ENCODE peak calls at places on chromosomes 16 and 17, in five cellular contexts. One of them, this sample, is unnamed.
A peak's percentile ranks its signal among the peaks of the same experiment; 100 is the strongest.

GRCh38 chr16:52469775-52470174 is 77.2 kb downstream of the TOX3 start:
- DNase-seq in A549: peak; percentile 4
- DNase-seq in K562: no peak
- DNase-seq in IMR-90: no peak
- DNase-seq in SK-N-SH: no peak
- DNase-seq in this sample: no peak

GRCh38 chr16:68739964-68740627 is 3.0 kb downstream of the CDH1 start:
- DNase-seq in A549: peak; percentile 57
- DNase-seq in K562: peak; percentile 64
- DNase-seq in IMR-90: no peak
- DNase-seq in SK-N-SH: no peak
- DNase-seq in this sample: no peak

GRCh38 chr16:24850289-24850931 is 4.6 kb downstream of the SLC5A11 start:
- DNase-seq in A549: no peak
- DNase-seq in K562: no peak
- DNase-seq in IMR-90: peak; percentile 84
- DNase-seq in SK-N-SH: no peak
- DNase-seq in this sample: no peak

GRCh38 chr16:78574571-78574970 is 475.1 kb downstream of the WWOX start:
- DNase-seq in A549: no peak
- DNase-seq in K562: no peak
- DNase-seq in IMR-90: no peak
- DNase-seq in SK-N-SH: no peak
- DNase-seq in this sample: no peak

GRCh38 chr16:59210955-59211541 is 476.9 kb upstream of the GOT2 start:
- DNase-seq in A549: peak; percentile 27
- DNase-seq in K562: no peak
- DNase-seq in IMR-90: peak; percentile 43
- DNase-seq in SK-N-SH: no peak
- DNase-seq in this sample: no peak

GRCh38 chr16:12627394-12627793 is 176.3 kb downstream of the CPPED1 start:
- DNase-seq in A549: no peak
- DNase-seq in K562: no peak
- DNase-seq in IMR-90: no peak
- DNase-seq in SK-N-SH: no peak
- DNase-seq in this sample: no peak

GRCh38 chr17:66495035-66495434 is 192.6 kb downstream of the PRKCA start:
- DNase-seq in A549: no peak
- DNase-seq in K562: no peak
- DNase-seq in IMR-90: no peak
- DNase-seq in SK-N-SH: no peak
- DNase-seq in this sample: no peak

GRCh38 chr17:4485676-4486646 is 12.7 kb upstream of the SPNS2 start:
- DNase-seq in A549: no peak
- DNase-seq in K562: no peak
- DNase-seq in IMR-90: no peak
- DNase-seq in SK-N-SH: peak; percentile 65
- DNase-seq in this sample: no peak

GRCh38 chr16:29742683-29743275 is 3.0 kb downstream of the C16orf54 start:
- DNase-seq in A549: no peak
- DNase-seq in K562: no peak
- DNase-seq in IMR-90: no peak
- DNase-seq in SK-N-SH: no peak
- DNase-seq in this sample: no peak

GRCh38 chr16:21159281-21159951 is 942 bp downstream of the LDAF1 start:
- DNase-seq in A549: no peak
- DNase-seq in K562: peak; percentile 46
- DNase-seq in IMR-90: no peak
- DNase-seq in SK-N-SH: peak; percentile 28
- DNase-seq in this sample: no peak

GRCh38 chr17:4533522-4534502 is 21.4 kb downstream of the MYBBP1A start:
- DNase-seq in A549: no peak
- DNase-seq in K562: no peak
- DNase-seq in IMR-90: no peak
- DNase-seq in SK-N-SH: peak; percentile 91
- DNase-seq in this sample: no peak

GRCh38 chr17:64183815-64184397 is 54.0 kb upstream of the ERN1 start:
- DNase-seq in A549: no peak
- DNase-seq in K562: no peak
- DNase-seq in IMR-90: peak; percentile 77
- DNase-seq in SK-N-SH: no peak
- DNase-seq in this sample: no peak

GRCh38 chr16:69927056-69927757 is 23.9 kb upstream of the CLEC18A start:
- DNase-seq in A549: no peak
- DNase-seq in K562: no peak
- DNase-seq in IMR-90: peak; percentile 60
- DNase-seq in SK-N-SH: no peak
- DNase-seq in this sample: no peak

GRCh38 chr17:77140878-77141767 is at the start of gene SEC14L1:
- DNase-seq in A549: no peak
- DNase-seq in K562: peak; percentile 64
- DNase-seq in IMR-90: no peak
- DNase-seq in SK-N-SH: peak; percentile 89
- DNase-seq in this sample: no peak

DNA sequence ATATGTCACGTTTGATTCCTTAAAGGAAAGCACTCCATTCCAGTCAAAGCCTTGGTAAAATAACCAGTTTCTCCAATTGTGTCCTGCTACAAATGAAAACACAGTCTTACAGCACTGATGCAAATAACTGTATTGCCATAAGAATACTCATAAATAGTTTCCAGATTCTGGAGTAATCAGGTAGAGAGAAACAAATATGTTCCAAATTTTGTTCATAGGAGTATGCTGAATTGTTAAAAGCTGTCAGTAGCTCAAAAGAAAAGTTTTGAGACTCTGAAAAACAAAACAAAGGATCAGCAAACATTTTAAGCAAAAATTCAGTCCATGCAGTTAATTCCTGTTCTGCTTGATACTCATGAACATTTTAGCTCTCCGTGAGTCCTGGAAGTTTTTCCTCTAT is 7.8 kb downstream of the DHRS7B start:
- DNase-seq in A549: no peak
- DNase-seq in K562: no peak
- DNase-seq in IMR-90: no peak
- DNase-seq in SK-N-SH: no peak
- DNase-seq in this sample: no peak
- TF ChIP-seq RCOR1 in A549: no peak
- TF ChIP-seq RCOR1 in K562: no peak
- TF ChIP-seq RCOR1 in IMR-90: no peak
- TF ChIP-seq RCOR1 in SK-N-SH: no peak
- TF ChIP-seq RCOR1 in this sample: no peak

GRCh38 chr16:57639172-57639571 is 10.7 kb downstream of the ADGRG1 start:
- DNase-seq in A549: no peak
- DNase-seq in K562: no peak
- DNase-seq in IMR-90: no peak
- DNase-seq in SK-N-SH: peak; percentile 93
- DNase-seq in this sample: no peak

GRCh38 chr16:57640612-57641011 is 12.2 kb downstream of the ADGRG1 start:
- DNase-seq in A549: no peak
- DNase-seq in K562: no peak
- DNase-seq in IMR-90: no peak
- DNase-seq in SK-N-SH: no peak
- DNase-seq in this sample: no peak

GRCh38 chr16:57638381-57638780 is 10.0 kb downstream of the ADGRG1 start:
- DNase-seq in A549: no peak
- DNase-seq in K562: no peak
- DNase-seq in IMR-90: no peak
- DNase-seq in SK-N-SH: no peak
- DNase-seq in this sample: no peak

GRCh38 chr16:57637965-57638364 is 9.5 kb downstream of the ADGRG1 start:
- DNase-seq in A549: no peak
- DNase-seq in K562: no peak
- DNase-seq in IMR-90: no peak
- DNase-seq in SK-N-SH: no peak
- DNase-seq in this sample: no peak

GRCh38 chr16:57640185-57640584 is 11.8 kb downstream of the ADGRG1 start:
- DNase-seq in A549: no peak
- DNase-seq in K562: no peak
- DNase-seq in IMR-90: no peak
- DNase-seq in SK-N-SH: no peak
- DNase-seq in this sample: no peak
- TF ChIP-seq RCOR1 in A549: no peak
- TF ChIP-seq RCOR1 in K562: no peak
- TF ChIP-seq RCOR1 in IMR-90: no peak
- TF ChIP-seq RCOR1 in SK-N-SH: no peak
- TF ChIP-seq RCOR1 in this sample: no peak

GRCh38 chr16:83508295-83508694 is 299.5 kb upstream of the HSBP1 start:
- DNase-seq in A549: no peak
- DNase-seq in K562: no peak
- DNase-seq in IMR-90: no peak
- DNase-seq in SK-N-SH: no peak
- DNase-seq in this sample: no peak
- TF ChIP-seq RCOR1 in A549: no peak
- TF ChIP-seq RCOR1 in K562: no peak
- TF ChIP-seq RCOR1 in IMR-90: no peak
- TF ChIP-seq RCOR1 in SK-N-SH: no peak
- TF ChIP-seq RCOR1 in this sample: no peak

GRCh38 chr17:74833501-74834361 is 26.0 kb downstream of the GRIN2C start:
- DNase-seq in A549: no peak
- DNase-seq in K562: no peak
- DNase-seq in IMR-90: peak; percentile 52
- DNase-seq in SK-N-SH: peak; percentile 74
- DNase-seq in this sample: no peak
- TF ChIP-seq RCOR1 in A549: no peak
- TF ChIP-seq RCOR1 in K562: no peak
- TF ChIP-seq RCOR1 in IMR-90: no peak
- TF ChIP-seq RCOR1 in SK-N-SH: no peak
- TF ChIP-seq RCOR1 in this sample: no peak

GRCh38 chr17:51734462-51734861 is 424.1 kb downstream of the CA10 start:
- DNase-seq in A549: no peak
- DNase-seq in K562: no peak
- DNase-seq in IMR-90: no peak
- DNase-seq in SK-N-SH: no peak
- DNase-seq in this sample: no peak
- TF ChIP-seq RCOR1 in A549: no peak
- TF ChIP-seq RCOR1 in K562: no peak
- TF ChIP-seq RCOR1 in IMR-90: no peak
- TF ChIP-seq RCOR1 in SK-N-SH: no peak
- TF ChIP-seq RCOR1 in this sample: no peak

DNA sequence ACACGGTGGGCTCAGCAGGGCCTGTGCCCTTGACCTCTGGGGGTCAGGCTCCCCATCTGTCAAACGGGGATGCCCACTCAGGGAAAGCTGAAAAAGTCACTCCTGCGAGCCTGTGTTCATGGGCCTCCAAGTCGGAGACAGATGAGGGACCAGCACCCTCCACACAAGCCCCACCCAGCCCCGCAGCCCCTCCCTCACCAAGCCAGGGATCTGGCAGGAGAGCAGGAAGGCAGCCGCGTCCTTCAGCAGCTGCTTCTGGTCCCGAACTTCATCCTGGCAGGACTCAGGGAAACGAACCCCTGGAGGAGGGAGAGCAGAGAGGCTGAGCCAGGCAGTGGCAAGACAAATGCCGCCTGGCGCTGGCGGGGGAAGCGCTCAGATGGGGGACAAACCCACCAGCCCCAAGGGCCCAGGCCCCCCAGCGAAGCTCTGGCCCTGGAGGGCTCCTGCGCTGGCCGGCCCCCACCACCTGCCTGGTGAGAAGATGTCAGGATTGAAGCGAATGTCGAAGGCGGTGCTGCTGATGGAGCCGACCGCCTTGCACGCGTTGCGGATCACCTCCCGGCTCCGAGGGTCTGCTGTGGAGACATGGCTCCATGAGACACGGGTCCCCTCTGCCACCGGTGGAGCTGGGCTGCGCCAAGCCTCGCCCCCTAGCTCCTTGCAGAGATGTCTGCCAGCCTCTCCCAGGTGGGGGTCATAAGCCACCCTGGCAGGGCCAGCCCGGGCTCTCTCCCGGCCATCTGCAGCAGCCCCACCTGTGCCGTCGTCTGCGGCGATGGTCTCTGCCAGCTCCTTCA is 15.4 kb downstream of the CLUH start:
- DNase-seq in A549: no peak
- DNase-seq in K562: no peak
- DNase-seq in IMR-90: no peak
- DNase-seq in SK-N-SH: peak; percentile 32
- DNase-seq in this sample: no peak
- TF ChIP-seq RCOR1 in A549: no peak
- TF ChIP-seq RCOR1 in K562: no peak
- TF ChIP-seq RCOR1 in IMR-90: no peak
- TF ChIP-seq RCOR1 in SK-N-SH: no peak
- TF ChIP-seq RCOR1 in this sample: no peak

DNA sequence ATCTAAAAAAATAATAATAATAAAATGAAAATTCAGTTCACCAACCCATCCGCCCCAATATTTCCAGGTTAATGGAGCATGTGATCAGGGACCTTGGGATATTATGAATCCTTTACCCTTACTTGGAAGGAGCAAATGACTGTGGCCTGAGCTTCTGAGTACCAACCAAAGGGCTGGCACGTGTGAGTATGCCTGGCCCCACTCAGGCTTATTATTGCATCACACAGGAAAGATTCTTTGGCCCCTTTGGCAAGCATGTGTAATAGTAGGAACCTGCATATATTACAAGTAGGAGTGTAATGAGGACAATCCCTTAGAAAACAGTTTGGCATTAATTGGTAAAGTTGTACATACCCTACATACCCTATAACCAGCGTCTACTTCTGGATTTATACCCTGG is 7.2 kb upstream of the C17orf78 start:
- DNase-seq in A549: no peak
- DNase-seq in K562: no peak
- DNase-seq in IMR-90: peak; percentile 38
- DNase-seq in SK-N-SH: no peak
- DNase-seq in this sample: no peak
- TF ChIP-seq RCOR1 in A549: no peak
- TF ChIP-seq RCOR1 in K562: no peak
- TF ChIP-seq RCOR1 in IMR-90: no peak
- TF ChIP-seq RCOR1 in SK-N-SH: no peak
- TF ChIP-seq RCOR1 in this sample: no peak

DNA sequence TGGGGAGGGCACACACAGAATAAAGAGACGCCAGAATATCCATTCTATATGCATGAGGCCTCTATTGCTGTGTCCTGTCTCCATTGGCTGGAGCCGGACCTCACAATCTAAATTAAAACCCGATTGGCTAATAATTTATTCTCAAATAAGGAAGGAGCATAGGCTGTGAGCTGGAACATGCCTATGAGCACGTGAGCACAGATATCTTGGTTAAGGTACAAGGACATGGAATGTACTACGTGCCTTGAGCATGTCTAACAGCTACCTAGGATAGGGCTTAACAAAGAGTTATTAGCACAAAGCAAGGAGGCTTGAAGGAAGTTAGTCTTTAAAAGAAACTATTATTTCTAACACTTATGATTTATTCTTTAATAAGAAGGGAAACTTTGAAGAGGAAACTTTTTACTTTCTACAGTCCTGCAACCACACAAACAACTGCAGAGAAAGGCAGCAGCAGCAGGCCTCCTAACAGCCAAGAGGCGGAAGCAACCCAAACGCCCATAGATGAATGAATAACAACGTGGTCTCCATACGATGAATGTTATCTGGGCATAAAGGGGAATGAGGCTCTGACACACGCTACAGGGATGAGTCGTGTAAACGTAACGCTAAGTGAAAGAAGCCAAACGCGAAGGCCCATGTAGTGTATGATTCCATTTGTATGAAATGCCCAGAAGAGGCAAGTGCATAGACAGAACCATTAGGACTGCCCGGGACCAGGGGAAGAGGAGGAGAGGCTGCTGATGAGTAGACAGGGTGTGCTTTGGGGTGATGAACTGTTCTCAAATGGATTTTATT is 94.6 kb upstream of the DNAH17 start:
- DNase-seq in A549: no peak
- DNase-seq in K562: no peak
- DNase-seq in IMR-90: peak; percentile 78
- DNase-seq in SK-N-SH: no peak
- DNase-seq in this sample: no peak
- TF ChIP-seq RCOR1 in A549: no peak
- TF ChIP-seq RCOR1 in K562: no peak
- TF ChIP-seq RCOR1 in IMR-90: no peak
- TF ChIP-seq RCOR1 in SK-N-SH: no peak
- TF ChIP-seq RCOR1 in this sample: no peak

GRCh38 chr17:44038604-44039007 is 23.8 kb upstream of the TMEM101 start:
- DNase-seq in A549: no peak
- DNase-seq in K562: no peak
- DNase-seq in IMR-90: no peak
- DNase-seq in SK-N-SH: peak; percentile 51
- DNase-seq in this sample: no peak
- TF ChIP-seq RCOR1 in A549: no peak
- TF ChIP-seq RCOR1 in K562: no peak
- TF ChIP-seq RCOR1 in IMR-90: no peak
- TF ChIP-seq RCOR1 in SK-N-SH: peak; percentile 92
- TF ChIP-seq RCOR1 in this sample: no peak